ENCODE peak calls at places on chromosome 20, in nine cellular contexts. One of them, this sample, is unnamed.

GRCh38 chr20:59144179-59144830 is 19.3 kb upstream of the ZNF831 start:
- DNase-seq in memory B cell: no peak
- DNase-seq in WERI-Rb-1: no peak
- DNase-seq in hepatocyte: no peak
- DNase-seq in SK-N-MC: no peak
- DNase-seq in stimulated activated CD4-positive, alpha-beta T cell treated with anti-CD3 and anti-CD28 coated beads, Interleukin-12 subunit alpha, Interleukin-12 subunit beta, amount 100 ng/mL, for 4 hours: no peak
- DNase-seq in Karpas-422: no peak
- DNase-seq in astrocyte of the spinal cord: no peak
- DNase-seq in brain microvascular endothelial cell: no peak
- DNase-seq in this sample: no peak

GRCh38 chr20:17895641-17896246 is 72.8 kb downstream of the SNX5 start:
- DNase-seq in memory B cell: peak; percentile 37
- DNase-seq in WERI-Rb-1: no peak
- DNase-seq in hepatocyte: no peak
- DNase-seq in SK-N-MC: no peak
- DNase-seq in stimulated activated CD4-positive, alpha-beta T cell treated with anti-CD3 and anti-CD28 coated beads, Interleukin-12 subunit alpha, Interleukin-12 subunit beta, amount 100 ng/mL, for 4 hours: peak; percentile 56
- DNase-seq in Karpas-422: no peak
- DNase-seq in astrocyte of the spinal cord: peak; percentile 66
- DNase-seq in brain microvascular endothelial cell: peak; percentile 58
- DNase-seq in this sample: no peak

GRCh38 chr20:36259177-36259835 is 23.0 kb downstream of the AAR2 start:
- DNase-seq in memory B cell: no peak
- DNase-seq in WERI-Rb-1: no peak
- DNase-seq in hepatocyte: no peak
- DNase-seq in SK-N-MC: no peak
- DNase-seq in stimulated activated CD4-positive, alpha-beta T cell treated with anti-CD3 and anti-CD28 coated beads, Interleukin-12 subunit alpha, Interleukin-12 subunit beta, amount 100 ng/mL, for 4 hours: no peak
- DNase-seq in Karpas-422: no peak
- DNase-seq in astrocyte of the spinal cord: no peak
- DNase-seq in brain microvascular endothelial cell: no peak
- DNase-seq in this sample: no peak

GRCh38 chr20:35883778-35884540 is 70.3 kb downstream of the SCAND1 start:
- DNase-seq in memory B cell: peak; percentile 48
- DNase-seq in WERI-Rb-1: peak; percentile 85
- DNase-seq in hepatocyte: peak; percentile 84
- DNase-seq in SK-N-MC: no peak
- DNase-seq in stimulated activated CD4-positive, alpha-beta T cell treated with anti-CD3 and anti-CD28 coated beads, Interleukin-12 subunit alpha, Interleukin-12 subunit beta, amount 100 ng/mL, for 4 hours: peak; percentile 43
- DNase-seq in Karpas-422: peak; percentile 89
- DNase-seq in astrocyte of the spinal cord: peak; percentile 99
- DNase-seq in brain microvascular endothelial cell: peak; percentile 100
- DNase-seq in this sample: peak; percentile 41

GRCh38 chr20:45911486-45912343 is at the start of gene PLTP:
- DNase-seq in memory B cell: peak; percentile 25
- DNase-seq in WERI-Rb-1: peak; percentile 78
- DNase-seq in hepatocyte: peak; percentile 77
- DNase-seq in SK-N-MC: no peak
- DNase-seq in stimulated activated CD4-positive, alpha-beta T cell treated with anti-CD3 and anti-CD28 coated beads, Interleukin-12 subunit alpha, Interleukin-12 subunit beta, amount 100 ng/mL, for 4 hours: peak; percentile 20
- DNase-seq in Karpas-422: peak; percentile 53
- DNase-seq in astrocyte of the spinal cord: peak; percentile 75
- DNase-seq in brain microvascular endothelial cell: peak; percentile 40
- DNase-seq in this sample: peak; percentile 50

GRCh38 chr20:17533396-17533795 is 2.2 kb upstream of the BFSP1 start:
- DNase-seq in memory B cell: no peak
- DNase-seq in WERI-Rb-1: peak; percentile 68
- DNase-seq in hepatocyte: peak; percentile 54
- DNase-seq in SK-N-MC: no peak
- DNase-seq in stimulated activated CD4-positive, alpha-beta T cell treated with anti-CD3 and anti-CD28 coated beads, Interleukin-12 subunit alpha, Interleukin-12 subunit beta, amount 100 ng/mL, for 4 hours: no peak
- DNase-seq in Karpas-422: peak; percentile 67
- DNase-seq in astrocyte of the spinal cord: peak; percentile 48
- DNase-seq in brain microvascular endothelial cell: peak; percentile 45
- DNase-seq in this sample: no peak

GRCh38 chr20:3744806-3745685 is 12.6 kb downstream of the HSPA12B start:
- DNase-seq in memory B cell: peak; percentile 45
- DNase-seq in WERI-Rb-1: no peak
- DNase-seq in hepatocyte: peak; percentile 85
- DNase-seq in SK-N-MC: peak; percentile 42
- DNase-seq in stimulated activated CD4-positive, alpha-beta T cell treated with anti-CD3 and anti-CD28 coated beads, Interleukin-12 subunit alpha, Interleukin-12 subunit beta, amount 100 ng/mL, for 4 hours: peak; percentile 69
- DNase-seq in Karpas-422: peak; percentile 92
- DNase-seq in astrocyte of the spinal cord: peak; percentile 59
- DNase-seq in brain microvascular endothelial cell: peak; percentile 13
- DNase-seq in this sample: no peak

GRCh38 chr20:710762-711120 is 35.1 kb upstream of the SCRT2 start:
- DNase-seq in memory B cell: no peak
- DNase-seq in WERI-Rb-1: no peak
- DNase-seq in hepatocyte: no peak
- DNase-seq in SK-N-MC: no peak
- DNase-seq in stimulated activated CD4-positive, alpha-beta T cell treated with anti-CD3 and anti-CD28 coated beads, Interleukin-12 subunit alpha, Interleukin-12 subunit beta, amount 100 ng/mL, for 4 hours: no peak
- DNase-seq in Karpas-422: no peak
- DNase-seq in astrocyte of the spinal cord: no peak
- DNase-seq in brain microvascular endothelial cell: no peak
- DNase-seq in this sample: no peak

GRCh38 chr20:43840382-43841070 is 74.1 kb upstream of the TOX2 start:
- DNase-seq in memory B cell: no peak
- DNase-seq in WERI-Rb-1: no peak
- DNase-seq in hepatocyte: no peak
- DNase-seq in SK-N-MC: no peak
- DNase-seq in stimulated activated CD4-positive, alpha-beta T cell treated with anti-CD3 and anti-CD28 coated beads, Interleukin-12 subunit alpha, Interleukin-12 subunit beta, amount 100 ng/mL, for 4 hours: peak; percentile 18
- DNase-seq in Karpas-422: peak; percentile 86
- DNase-seq in astrocyte of the spinal cord: no peak
- DNase-seq in brain microvascular endothelial cell: no peak
- DNase-seq in this sample: no peak

GRCh38 chr20:1434571-1435336 is 31.9 kb downstream of the NSFL1C start:
- DNase-seq in memory B cell: peak; percentile 54
- DNase-seq in WERI-Rb-1: no peak
- DNase-seq in hepatocyte: no peak
- DNase-seq in SK-N-MC: no peak
- DNase-seq in stimulated activated CD4-positive, alpha-beta T cell treated with anti-CD3 and anti-CD28 coated beads, Interleukin-12 subunit alpha, Interleukin-12 subunit beta, amount 100 ng/mL, for 4 hours: no peak
- DNase-seq in Karpas-422: peak; percentile 59
- DNase-seq in astrocyte of the spinal cord: peak; percentile 88
- DNase-seq in brain microvascular endothelial cell: peak; percentile 90
- DNase-seq in this sample: no peak

GRCh38 chr20:37954626-37955025 is 51.7 kb downstream of the VSTM2L start:
- DNase-seq in memory B cell: no peak
- DNase-seq in WERI-Rb-1: peak; percentile 76
- DNase-seq in hepatocyte: no peak
- DNase-seq in SK-N-MC: no peak
- DNase-seq in stimulated activated CD4-positive, alpha-beta T cell treated with anti-CD3 and anti-CD28 coated beads, Interleukin-12 subunit alpha, Interleukin-12 subunit beta, amount 100 ng/mL, for 4 hours: no peak
- DNase-seq in Karpas-422: no peak
- DNase-seq in astrocyte of the spinal cord: no peak
- DNase-seq in brain microvascular endothelial cell: no peak
- DNase-seq in this sample: no peak

GRCh38 chr20:3889489-3890409 is 562 bp downstream of the PANK2 start:
- DNase-seq in memory B cell: no peak
- DNase-seq in WERI-Rb-1: peak; percentile 59
- DNase-seq in hepatocyte: peak; percentile 46
- DNase-seq in SK-N-MC: no peak
- DNase-seq in stimulated activated CD4-positive, alpha-beta T cell treated with anti-CD3 and anti-CD28 coated beads, Interleukin-12 subunit alpha, Interleukin-12 subunit beta, amount 100 ng/mL, for 4 hours: peak; percentile 32
- DNase-seq in Karpas-422: peak; percentile 79
- DNase-seq in astrocyte of the spinal cord: no peak
- DNase-seq in brain microvascular endothelial cell: no peak
- DNase-seq in this sample: peak; percentile 15

GRCh38 chr20:4691753-4692152 is 30.0 kb upstream of the PRND start:
- DNase-seq in memory B cell: no peak
- DNase-seq in WERI-Rb-1: no peak
- DNase-seq in hepatocyte: no peak
- DNase-seq in SK-N-MC: no peak
- DNase-seq in stimulated activated CD4-positive, alpha-beta T cell treated with anti-CD3 and anti-CD28 coated beads, Interleukin-12 subunit alpha, Interleukin-12 subunit beta, amount 100 ng/mL, for 4 hours: no peak
- DNase-seq in Karpas-422: no peak
- DNase-seq in astrocyte of the spinal cord: no peak
- DNase-seq in brain microvascular endothelial cell: no peak
- DNase-seq in this sample: no peak

GRCh38 chr20:49308875-49309274 is 31.0 kb upstream of the ZNFX1 start:
- DNase-seq in memory B cell: no peak
- DNase-seq in WERI-Rb-1: no peak
- DNase-seq in hepatocyte: no peak
- DNase-seq in SK-N-MC: no peak
- DNase-seq in stimulated activated CD4-positive, alpha-beta T cell treated with anti-CD3 and anti-CD28 coated beads, Interleukin-12 subunit alpha, Interleukin-12 subunit beta, amount 100 ng/mL, for 4 hours: no peak
- DNase-seq in Karpas-422: no peak
- DNase-seq in astrocyte of the spinal cord: no peak
- DNase-seq in brain microvascular endothelial cell: no peak
- DNase-seq in this sample: no peak

GRCh38 chr20:1005452-1006027 is 3.4 kb upstream of the RSPO4 start:
- DNase-seq in memory B cell: no peak
- DNase-seq in WERI-Rb-1: peak; percentile 66
- DNase-seq in hepatocyte: peak; percentile 67
- DNase-seq in SK-N-MC: no peak
- DNase-seq in stimulated activated CD4-positive, alpha-beta T cell treated with anti-CD3 and anti-CD28 coated beads, Interleukin-12 subunit alpha, Interleukin-12 subunit beta, amount 100 ng/mL, for 4 hours: peak; percentile 6
- DNase-seq in Karpas-422: peak; percentile 81
- DNase-seq in astrocyte of the spinal cord: no peak
- DNase-seq in brain microvascular endothelial cell: peak; percentile 30
- DNase-seq in this sample: no peak

GRCh38 chr20:15155848-15156401 is 818.5 kb upstream of the FLRT3 start:
- DNase-seq in memory B cell: no peak
- DNase-seq in WERI-Rb-1: no peak
- DNase-seq in hepatocyte: no peak
- DNase-seq in SK-N-MC: no peak
- DNase-seq in stimulated activated CD4-positive, alpha-beta T cell treated with anti-CD3 and anti-CD28 coated beads, Interleukin-12 subunit alpha, Interleukin-12 subunit beta, amount 100 ng/mL, for 4 hours: no peak
- DNase-seq in Karpas-422: no peak
- DNase-seq in astrocyte of the spinal cord: no peak
- DNase-seq in brain microvascular endothelial cell: no peak
- DNase-seq in this sample: no peak

GRCh38 chr20:57211949-57212889 is 54.2 kb downstream of the BMP7 start:
- DNase-seq in memory B cell: no peak
- DNase-seq in WERI-Rb-1: no peak
- DNase-seq in hepatocyte: peak; percentile 90
- DNase-seq in SK-N-MC: no peak
- DNase-seq in stimulated activated CD4-positive, alpha-beta T cell treated with anti-CD3 and anti-CD28 coated beads, Interleukin-12 subunit alpha, Interleukin-12 subunit beta, amount 100 ng/mL, for 4 hours: no peak
- DNase-seq in Karpas-422: no peak
- DNase-seq in astrocyte of the spinal cord: peak; percentile 95
- DNase-seq in brain microvascular endothelial cell: peak; percentile 85
- DNase-seq in this sample: no peak

GRCh38 chr20:56841346-56841908 is 212.3 kb downstream of the TFAP2C start:
- DNase-seq in memory B cell: no peak
- DNase-seq in WERI-Rb-1: no peak
- DNase-seq in hepatocyte: no peak
- DNase-seq in SK-N-MC: no peak
- DNase-seq in stimulated activated CD4-positive, alpha-beta T cell treated with anti-CD3 and anti-CD28 coated beads, Interleukin-12 subunit alpha, Interleukin-12 subunit beta, amount 100 ng/mL, for 4 hours: no peak
- DNase-seq in Karpas-422: no peak
- DNase-seq in astrocyte of the spinal cord: no peak
- DNase-seq in brain microvascular endothelial cell: no peak
- DNase-seq in this sample: no peak

GRCh38 chr20:8557711-8558110 is 425.6 kb downstream of the PLCB1 start:
- DNase-seq in memory B cell: no peak
- DNase-seq in WERI-Rb-1: no peak
- DNase-seq in hepatocyte: no peak
- DNase-seq in SK-N-MC: no peak
- DNase-seq in stimulated activated CD4-positive, alpha-beta T cell treated with anti-CD3 and anti-CD28 coated beads, Interleukin-12 subunit alpha, Interleukin-12 subunit beta, amount 100 ng/mL, for 4 hours: no peak
- DNase-seq in Karpas-422: no peak
- DNase-seq in astrocyte of the spinal cord: peak; percentile 39
- DNase-seq in brain microvascular endothelial cell: peak; percentile 13
- DNase-seq in this sample: no peak

GRCh38 chr20:50710492-50711063 is 19.2 kb upstream of the RIPOR3 start:
- DNase-seq in memory B cell: no peak
- DNase-seq in WERI-Rb-1: no peak
- DNase-seq in hepatocyte: no peak
- DNase-seq in SK-N-MC: no peak
- DNase-seq in stimulated activated CD4-positive, alpha-beta T cell treated with anti-CD3 and anti-CD28 coated beads, Interleukin-12 subunit alpha, Interleukin-12 subunit beta, amount 100 ng/mL, for 4 hours: no peak
- DNase-seq in Karpas-422: no peak
- DNase-seq in astrocyte of the spinal cord: no peak
- DNase-seq in brain microvascular endothelial cell: no peak
- DNase-seq in this sample: no peak

GRCh38 chr20:24721891-24722530 is 227.1 kb upstream of the CST7 start:
- DNase-seq in memory B cell: no peak
- DNase-seq in WERI-Rb-1: peak; percentile 86
- DNase-seq in hepatocyte: no peak
- DNase-seq in SK-N-MC: no peak
- DNase-seq in stimulated activated CD4-positive, alpha-beta T cell treated with anti-CD3 and anti-CD28 coated beads, Interleukin-12 subunit alpha, Interleukin-12 subunit beta, amount 100 ng/mL, for 4 hours: no peak
- DNase-seq in Karpas-422: no peak
- DNase-seq in astrocyte of the spinal cord: no peak
- DNase-seq in brain microvascular endothelial cell: no peak
- DNase-seq in this sample: no peak